ENCODE peak calls at places on chromosome 7, in four cellular contexts. V, C, A and T are unnamed samples.

GRCh38 chr7:104415700-104416099 is 87.3 kb downstream of the LHFPL3 start:
- DNase-seq in A (no peak), C (peak), V (no peak), T (no peak)

GRCh38 chr7:36303202-36304098 is 86.2 kb upstream of the ANLN start:
- DNase-seq in V (peak), A (peak), C (no peak), T (peak)

GRCh38 chr7:105489409-105489808 is 32.7 kb downstream of the PUS7 start:
- DNase-seq in A (no peak), C (no peak), V (no peak), T (no peak)

GRCh38 chr7:24721378-24722030 is 35.8 kb downstream of the GSDME start:
- DNase-seq in V (no peak), C (no peak), A (no peak), T (no peak)

GRCh38 chr7:88104732-88105131 is 115.1 kb downstream of the SRI start:
- DNase-seq in A (no peak), C (no peak), V (no peak), T (no peak)

GRCh38 chr7:41921453-41921912 is 218.6 kb upstream of the INHBA start:
- DNase-seq in C (no peak), V (no peak), A (no peak), T (no peak)

GRCh38 chr7:42720871-42721835 is 190.7 kb downstream of the C7orf25 start:
- DNase-seq in C (no peak), V (no peak), A (no peak), T (no peak)

GRCh38 chr7:18855796-18856195 is 261.6 kb downstream of the TWIST1 start:
- DNase-seq in A (no peak), V (no peak), C (no peak), T (no peak)

GRCh38 chr7:121024568-121025055 is 36.1 kb downstream of the CPED1 start:
- DNase-seq in C (no peak), A (no peak), V (no peak), T (no peak)

GRCh38 chr7:140595468-140596147 is 45.0 kb downstream of the DENND2A start:
- DNase-seq in C (no peak), V (peak), A (no peak), T (no peak)

GRCh38 chr7:37083311-37084096 is 359.2 kb upstream of the AOAH start:
- DNase-seq in A (no peak), V (no peak), C (no peak), T (no peak)

GRCh38 chr7:22610871-22611757 is 111.1 kb upstream of the STEAP1B start:
- DNase-seq in C (no peak), A (no peak), V (no peak), T (no peak)

GRCh38 chr7:122637799-122638198 is 61.1 kb downstream of the RNF133 start:
- DNase-seq in A (no peak), C (no peak), V (no peak), T (no peak)
- TF ChIP-seq TCF7L2 in A (no peak), C (no peak), V (no peak), T (no peak)

GRCh38 chr7:1890289-1891235 is 220.5 kb downstream of the ELFN1 start:
- DNase-seq in V (no peak), C (no peak), A (no peak), T (no peak)
- TF ChIP-seq SIN3A in V (no peak), C (no peak), A (no peak), T (no peak)

GRCh38 chr7:76392531-76393115 is 16.9 kb downstream of the SSC4D start:
- DNase-seq in V (no peak), C (no peak), A (no peak), T (no peak)
- TF ChIP-seq REST in V (no peak), C (no peak), A (no peak), T (no peak)

DNA sequence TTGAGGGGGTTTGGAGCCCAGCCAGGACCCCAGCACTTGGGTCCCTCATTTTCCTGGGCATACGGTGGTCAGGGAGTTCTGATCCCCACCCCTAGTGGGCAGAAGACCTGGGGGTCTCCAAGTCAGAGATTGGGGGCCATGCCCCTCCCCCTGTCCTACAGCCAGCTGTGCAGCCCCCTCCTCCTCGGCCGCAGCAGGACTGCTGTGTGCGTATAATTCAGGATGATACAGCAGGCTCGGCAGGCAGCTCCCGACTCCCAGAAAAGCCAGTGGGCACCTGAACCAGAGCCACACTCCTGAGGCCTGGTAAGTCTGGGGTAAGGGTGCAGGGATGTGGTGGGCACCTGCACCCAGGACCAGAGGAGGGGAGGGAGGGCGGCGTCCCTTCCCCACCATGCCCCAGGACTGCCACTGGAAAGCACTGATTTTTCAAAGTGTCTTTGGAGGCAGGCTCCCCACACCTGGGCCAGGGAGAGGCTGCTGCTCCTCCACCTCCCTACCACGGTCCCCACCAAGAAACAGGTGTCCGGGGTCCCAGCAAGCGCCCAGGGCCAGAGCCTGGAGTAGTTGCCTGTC is 1.9 kb downstream of the ELFN1 start:
- DNase-seq in A (no peak), V (no peak), C (no peak), T (no peak)
- TF ChIP-seq TCF7L2 in A (no peak), V (no peak), C (no peak), T (no peak)